ENCODE peak calls at places on chromosomes 4 and X, in ten cellular contexts. W is HFF-Myc; H is neural progenitor cell; Z is CD8-positive, alpha-beta T cell; E is GM20000; D is right atrium auricular region; X is HFFc6; U is fibroblast of mammary gland; C is neural crest cell; A is colonic mucosa. R is an unnamed sample.

GRCh38 chr4:94363136-94363655 is 20.6 kb upstream of the HPGDS start:
- DNase-seq in A (no peak), D (no peak), X (no peak), H (no peak), Z (no peak), E (no peak), C (no peak), U (no peak), W (no peak), R (no peak)

GRCh38 chr4:152697284-152698011 is 17.7 kb upstream of the TMEM154 start:
- DNase-seq in E (no peak), D (no peak), U (no peak), X (no peak), Z (no peak), W (no peak), C (no peak), H (no peak), A (no peak), R (no peak)

GRCh38 chrX:10098235-10098819 is 58.4 kb upstream of the CLCN4 start:
- DNase-seq in W (no peak), D (no peak), A (no peak), C (no peak), U (peak; percentile 8), E (peak; percentile 57), Z (peak; percentile 36), X (no peak), H (no peak), R (no peak)

GRCh38 chr4:180610317-180610716 is 1632.9 kb upstream of the TENM3 start:
- DNase-seq in W (no peak), H (no peak), A (no peak), D (no peak), X (no peak), C (no peak), U (no peak), Z (no peak), E (no peak), R (no peak)

GRCh38 chrX:63889001-63889400 is 104.0 kb upstream of the ARHGEF9 start:
- DNase-seq in A (no peak), Z (no peak), H (no peak), E (no peak), X (peak; percentile 80), W (no peak), D (no peak), U (peak; percentile 70), C (no peak), R (no peak)

GRCh38 chrX:121084903-121085611 is 37.6 kb downstream of the GLUD2 start:
- DNase-seq in Z (no peak), U (no peak), D (no peak), A (no peak), C (no peak), X (no peak), H (no peak), W (no peak), E (no peak), R (no peak)

GRCh38 chr4:123653211-123653610 is 256.6 kb downstream of the SPRY1 start:
- DNase-seq in Z (no peak), C (no peak), D (no peak), E (no peak), U (no peak), X (no peak), H (no peak), A (no peak), W (no peak), R (no peak)

GRCh38 chrX:14027031-14027430 is 2.7 kb downstream of the GEMIN8 start:
- DNase-seq in E (no peak), D (no peak), X (no peak), A (no peak), W (no peak), C (no peak), Z (no peak), U (peak; percentile 73), H (no peak), R (no peak)

GRCh38 chr4:121696140-121696640 is 590 bp downstream of the ANXA5 start:
- DNase-seq in U (peak; percentile 86), D (peak; percentile 94), Z (peak; percentile 39), W (no peak), A (peak; percentile 77), E (peak; percentile 39), C (no peak), H (peak; percentile 44), X (peak; percentile 82), R (peak; percentile 45)
- TF ChIP-seq CTCF in U (peak; percentile 8), D (peak; percentile 56), Z (no peak), W (peak; percentile 3), A (no peak), E (no peak), C (no peak), H (no peak), X (no peak), R (no peak)

GRCh38 chr4:67084801-67085200 is 460.5 kb downstream of the CENPC start:
- DNase-seq in X (no peak), U (no peak), W (no peak), H (peak; percentile 14), D (no peak), Z (no peak), A (no peak), E (no peak), C (no peak), R (no peak)
- TF ChIP-seq CTCF in X (no peak), U (no peak), W (no peak), H (no peak), D (no peak), Z (no peak), A (no peak), E (no peak), C (no peak), R (no peak)

GRCh38 chr4:8346838-8347605 is 77.5 kb downstream of the HTRA3 start:
- DNase-seq in X (no peak), W (no peak), C (no peak), E (no peak), A (no peak), D (no peak), U (no peak), H (no peak), Z (no peak), R (no peak)
- TF ChIP-seq CTCF in X (no peak), W (no peak), C (no peak), E (no peak), A (no peak), D (no peak), U (no peak), H (no peak), Z (no peak), R (no peak)

GRCh38 chr4:112329672-112330372 is 32.7 kb downstream of the ALPK1 start:
- DNase-seq in W (no peak), C (no peak), E (no peak), U (no peak), D (no peak), A (no peak), H (no peak), Z (no peak), X (no peak), R (no peak)

GRCh38 chr4:112332398-112332797 is 35.2 kb downstream of the ALPK1 start:
- DNase-seq in C (no peak), X (no peak), A (no peak), U (no peak), E (no peak), H (no peak), D (no peak), Z (no peak), W (no peak), R (no peak)

GRCh38 chr4:112330921-112331320 is 33.8 kb downstream of the ALPK1 start:
- DNase-seq in H (no peak), X (no peak), E (no peak), W (no peak), D (no peak), U (no peak), Z (no peak), A (no peak), C (no peak), R (no peak)

GRCh38 chr4:112325522-112325921 is 28.4 kb downstream of the ALPK1 start:
- DNase-seq in D (no peak), Z (no peak), W (no peak), X (no peak), U (no peak), H (no peak), C (no peak), A (no peak), E (no peak), R (no peak)

GRCh38 chr4:112327950-112328349 is 30.8 kb downstream of the ALPK1 start:
- DNase-seq in H (peak; percentile 63), C (no peak), A (no peak), X (peak; percentile 58), Z (no peak), E (peak; percentile 42), D (no peak), U (peak; percentile 69), W (peak; percentile 17), R (no peak)
- TF ChIP-seq CTCF in H (peak; percentile 75), C (peak; percentile 75), A (peak; percentile 18), X (peak; percentile 83), Z (peak; percentile 61), E (peak; percentile 23), D (peak; percentile 63), U (peak; percentile 57), W (peak; percentile 27), R (peak; percentile 62)

DNA sequence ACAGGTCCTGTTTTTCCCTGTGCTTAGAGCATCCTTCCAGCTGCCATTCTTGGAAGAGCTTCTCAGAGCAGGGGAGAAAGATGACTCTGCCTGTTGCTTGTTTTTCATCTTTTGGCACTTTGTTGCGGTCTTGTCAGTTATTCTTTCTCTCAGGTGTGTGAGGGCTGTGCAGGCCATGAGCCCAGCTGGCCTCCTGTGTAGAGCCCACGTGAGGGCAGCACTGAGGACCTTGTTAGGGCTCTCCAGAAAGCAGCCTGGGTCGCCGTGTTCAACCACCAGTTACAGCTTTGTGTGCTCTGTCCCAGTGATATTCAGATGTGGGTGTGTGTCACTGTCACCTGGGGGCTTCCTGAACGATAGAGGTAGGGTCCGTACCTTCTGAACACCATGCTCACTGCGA is 52.8 kb downstream of the NOP14 start:
- DNase-seq in W (no peak), E (no peak), A (no peak), C (no peak), D (no peak), H (peak; percentile 26), X (no peak), U (no peak), Z (no peak), R (no peak)
- TF ChIP-seq CTCF in W (peak; percentile 6), E (peak; percentile 23), A (no peak), C (peak; percentile 27), D (no peak), H (peak; percentile 20), X (peak; percentile 38), U (no peak), Z (no peak), R (no peak)

DNA sequence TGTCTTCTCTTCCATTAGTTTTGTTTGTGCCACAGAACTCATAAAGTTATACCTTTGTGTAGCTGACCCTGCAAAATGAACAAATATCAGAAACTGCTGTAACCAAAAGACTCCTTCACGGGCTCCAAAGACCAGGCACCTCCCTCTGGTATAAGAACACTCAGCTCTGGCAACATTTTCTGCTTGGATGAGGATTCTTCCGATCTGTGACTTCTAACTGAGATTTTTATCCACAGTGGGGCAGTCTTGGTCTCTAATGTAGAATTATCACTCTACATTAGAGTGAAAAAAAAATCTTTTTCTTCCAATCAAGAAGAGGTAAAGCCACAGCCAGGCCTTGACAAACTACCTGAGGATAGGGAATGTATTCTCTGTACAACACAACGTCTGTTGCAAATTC is 38.5 kb upstream of the PRSS48 start:
- DNase-seq in Z (no peak), W (no peak), D (no peak), U (peak; percentile 45), A (no peak), H (no peak), X (peak; percentile 28), E (no peak), C (no peak), R (no peak)
- TF ChIP-seq CTCF in Z (no peak), W (no peak), D (peak; percentile 35), U (no peak), A (no peak), H (no peak), X (peak; percentile 56), E (no peak), C (no peak), R (no peak)